ENCODE peak calls at places on chromosomes 3 and 15, in four cellular contexts. Y is activated T-cell treated with anti-CD3 and anti-CD28 coated beads for 24 hours, J is GM04503, B is DMS 273 treated with DMSO at 0.1 percent for 48 hours. M is an unnamed sample.

GRCh38 chr15:38504680-38505467 is 50.9 kb downstream of the FAM98B start:
- DNase-seq in J (no peak), B (no peak), Y (no peak), M (no peak)

GRCh38 chr3:11596387-11596786 is 47.3 kb downstream of the VGLL4 start:
- DNase-seq in B (no peak), Y (no peak), J (no peak), M (no peak)

GRCh38 chr3:60854762-60855161 is 396.5 kb downstream of the FHIT start:
- DNase-seq in J (no peak), Y (no peak), B (no peak), M (peak; percentile 81)

GRCh38 chr15:89377842-89378698 is 43.4 kb upstream of the POLG start:
- DNase-seq in B (no peak), J (no peak), Y (no peak), M (no peak)

GRCh38 chr15:61041886-61042285 is 187.2 kb downstream of the RORA start:
- DNase-seq in B (no peak), J (no peak), Y (no peak), M (no peak)

GRCh38 chr3:65582012-65582717 is 456.6 kb downstream of the MAGI1 start:
- DNase-seq in Y (no peak), B (no peak), J (no peak), M (no peak)

GRCh38 chr3:142507241-142507640 is 59.4 kb upstream of the XRN1 start:
- DNase-seq in Y (no peak), B (no peak), J (no peak), M (no peak)

GRCh38 chr15:66943456-66944095 is 121.8 kb upstream of the SMAD3 start:
- DNase-seq in J (no peak), Y (no peak), B (no peak), M (no peak)

GRCh38 chr3:13683772-13684171 is 134.8 kb downstream of the FBLN2 start:
- DNase-seq in Y (no peak), J (no peak), B (no peak), M (no peak)

GRCh38 chr3:34183581-34184313 is 385.3 kb downstream of the PDCD6IP start:
- DNase-seq in J (no peak), B (no peak), Y (no peak), M (no peak)

GRCh38 chr15:82540055-82540983 is at the start of gene RPS17:
- DNase-seq in Y (peak; percentile 98), J (peak; percentile 78), B (no peak), M (peak; percentile 92)

GRCh38 chr15:38004218-38004848 is 69.9 kb downstream of the TMCO5A start:
- DNase-seq in Y (no peak), J (no peak), B (no peak), M (no peak)

GRCh38 chr3:43217633-43218032 is 68.7 kb upstream of the SNRK start:
- DNase-seq in J (peak; percentile 41), B (no peak), Y (no peak), M (no peak)

GRCh38 chr15:50774450-50774849 is 8.9 kb upstream of the SPPL2A start:
- DNase-seq in B (no peak), J (no peak), Y (no peak), M (peak; percentile 55)

GRCh38 chr15:28912422-28912821 is 26.6 kb downstream of the APBA2 start:
- DNase-seq in B (no peak), J (no peak), Y (no peak), M (no peak)

GRCh38 chr15:70065006-70065722 is 32.6 kb downstream of the TLE3 start:
- DNase-seq in B (no peak), Y (no peak), J (no peak), M (no peak)

GRCh38 chr15:70722266-70723123 is 40.9 kb downstream of the UACA start:
- DNase-seq in B (peak; percentile 1), Y (no peak), J (no peak), M (peak; percentile 6)

GRCh38 chr3:31382856-31383255 is 149.9 kb upstream of the STT3B start:
- DNase-seq in Y (no peak), B (no peak), J (no peak), M (no peak)

GRCh38 chr3:195582947-195583346 is 793 bp downstream of the APOD start:
- DNase-seq in J (no peak), B (no peak), Y (no peak), M (no peak)

GRCh38 chr3:105277656-105278055 is 89.1 kb upstream of the ALCAM start:
- DNase-seq in Y (no peak), J (no peak), B (no peak), M (no peak)

GRCh38 chr3:119350114-119350513 is 55.9 kb downstream of the ARHGAP31 start:
- DNase-seq in J (no peak), Y (no peak), B (no peak), M (no peak)

GRCh38 chr3:169813757-169814517 is 1.2 kb upstream of the LRRC34 start:
- DNase-seq in B (no peak), J (no peak), Y (peak; percentile 64), M (peak; percentile 88)

M was measured in HL-60.